ENCODE peak calls at places on chromosomes 13 and 19, in four cellular contexts. One of them, this sample, is unnamed.

GRCh38 chr13:98581971-98582702 is 5.2 kb upstream of the STK24 start:
- DNase-seq in K562: no peak
- DNase-seq in GM12878: no peak
- DNase-seq in HepG2: no peak
- DNase-seq in this sample: no peak

GRCh38 chr19:17496337-17496997 is 15.0 kb upstream of the PGLS start:
- DNase-seq in K562: peak
- DNase-seq in GM12878: peak
- DNase-seq in HepG2: peak
- DNase-seq in this sample: peak

GRCh38 chr19:1453525-1454371 is 3.8 kb downstream of the APC2 start:
- DNase-seq in K562: no peak
- DNase-seq in GM12878: no peak
- DNase-seq in HepG2: no peak
- DNase-seq in this sample: no peak

GRCh38 chr13:27997904-27998522 is 9.5 kb upstream of the URAD start:
- DNase-seq in K562: peak
- DNase-seq in GM12878: no peak
- DNase-seq in HepG2: peak
- DNase-seq in this sample: peak

GRCh38 chr19:45569619-45570421 is 14.8 kb downstream of the OPA3 start:
- DNase-seq in K562: peak
- DNase-seq in GM12878: no peak
- DNase-seq in HepG2: peak
- DNase-seq in this sample: peak

GRCh38 chr19:33388231-33388816 is 14.8 kb downstream of the CEBPG start:
- DNase-seq in K562: no peak
- DNase-seq in GM12878: no peak
- DNase-seq in HepG2: no peak
- DNase-seq in this sample: no peak

GRCh38 chr13:90738881-90739280 is 608.6 kb upstream of the MIR17HG start:
- DNase-seq in K562: no peak
- DNase-seq in GM12878: no peak
- DNase-seq in HepG2: no peak
- DNase-seq in this sample: no peak

GRCh38 chr13:101218484-101218883 is 197.8 kb downstream of the NALCN start:
- DNase-seq in K562: no peak
- DNase-seq in GM12878: no peak
- DNase-seq in HepG2: no peak
- DNase-seq in this sample: no peak

GRCh38 chr13:94764576-94765321 is 52.4 kb upstream of the SOX21 start:
- DNase-seq in K562: no peak
- DNase-seq in GM12878: no peak
- DNase-seq in HepG2: no peak
- DNase-seq in this sample: no peak

GRCh38 chr13:55615080-55615479 is 1525.6 kb upstream of the PRR20A start:
- DNase-seq in K562: no peak
- DNase-seq in GM12878: no peak
- DNase-seq in HepG2: no peak
- DNase-seq in this sample: no peak

GRCh38 chr19:6340493-6341201 is 7.2 kb upstream of the ACER1 start:
- DNase-seq in K562: peak
- DNase-seq in GM12878: no peak
- DNase-seq in HepG2: no peak
- DNase-seq in this sample: no peak

GRCh38 chr19:55546822-55547614 is 1.7 kb upstream of the SBK3 start:
- DNase-seq in K562: peak
- DNase-seq in GM12878: no peak
- DNase-seq in HepG2: peak
- DNase-seq in this sample: peak

GRCh38 chr13:27524981-27525975 is 74.9 kb upstream of the MTIF3 start:
- DNase-seq in K562: no peak
- DNase-seq in GM12878: no peak
- DNase-seq in HepG2: no peak
- DNase-seq in this sample: no peak

GRCh38 chr19:52941941-52942370 is 18.7 kb upstream of the ZNF888 start:
- DNase-seq in K562: peak
- DNase-seq in GM12878: no peak
- DNase-seq in HepG2: no peak
- DNase-seq in this sample: peak

GRCh38 chr13:94323746-94324408 is 155.6 kb downstream of the DCT start:
- DNase-seq in K562: no peak
- DNase-seq in GM12878: no peak
- DNase-seq in HepG2: no peak
- DNase-seq in this sample: no peak

GRCh38 chr13:71240906-71241305 is 626.1 kb downstream of the DACH1 start:
- DNase-seq in K562: no peak
- DNase-seq in GM12878: no peak
- DNase-seq in HepG2: no peak
- DNase-seq in this sample: peak

GRCh38 chr13:99663185-99663825 is 162.0 kb downstream of the TM9SF2 start:
- DNase-seq in K562: no peak
- DNase-seq in GM12878: no peak
- DNase-seq in HepG2: no peak
- DNase-seq in this sample: no peak

GRCh38 chr19:51784109-51784785 is 10.7 kb upstream of the FPR3 start:
- DNase-seq in K562: no peak
- DNase-seq in GM12878: no peak
- DNase-seq in HepG2: no peak
- DNase-seq in this sample: no peak

GRCh38 chr19:37505958-37506386 is 767 bp upstream of the ZNF793 start:
- DNase-seq in K562: no peak
- DNase-seq in GM12878: no peak
- DNase-seq in HepG2: no peak
- DNase-seq in this sample: no peak

GRCh38 chr13:31367410-31367809 is 167.6 kb downstream of the B3GLCT start:
- DNase-seq in K562: no peak
- DNase-seq in GM12878: no peak
- DNase-seq in HepG2: no peak
- DNase-seq in this sample: no peak

GRCh38 chr19:55258476-55258827 is 365 bp downstream of the PPP6R1 start:
- DNase-seq in K562: peak
- DNase-seq in GM12878: no peak
- DNase-seq in HepG2: no peak
- DNase-seq in this sample: peak

GRCh38 chr19:401836-402535 is 7.0 kb downstream of the C2CD4C start:
- DNase-seq in K562: no peak
- DNase-seq in GM12878: no peak
- DNase-seq in HepG2: no peak
- DNase-seq in this sample: no peak

GRCh38 chr19:37928527-37929286 is 21.7 kb downstream of the SIPA1L3 start:
- DNase-seq in K562: no peak
- DNase-seq in GM12878: peak
- DNase-seq in HepG2: no peak
- DNase-seq in this sample: no peak

GRCh38 chr13:101327844-101328243 is 88.5 kb downstream of the NALCN start:
- DNase-seq in K562: no peak
- DNase-seq in GM12878: no peak
- DNase-seq in HepG2: no peak
- DNase-seq in this sample: no peak

GRCh38 chr19:31110331-31110730 is 238.9 kb downstream of the TSHZ3 start:
- DNase-seq in K562: peak
- DNase-seq in GM12878: no peak
- DNase-seq in HepG2: no peak
- DNase-seq in this sample: no peak

GRCh38 chr19:39845621-39846175 is 481 bp downstream of the FBL start:
- DNase-seq in K562: peak
- DNase-seq in GM12878: no peak
- DNase-seq in HepG2: no peak
- DNase-seq in this sample: peak

GRCh38 chr19:38183227-38183914 is 40.7 kb downstream of the DPF1 start:
- DNase-seq in K562: peak
- DNase-seq in GM12878: no peak
- DNase-seq in HepG2: no peak
- DNase-seq in this sample: no peak

GRCh38 chr13:67048793-67049150 is 181.4 kb downstream of the PCDH9 start:
- DNase-seq in K562: no peak
- DNase-seq in GM12878: no peak
- DNase-seq in HepG2: no peak
- DNase-seq in this sample: no peak

GRCh38 chr13:67049744-67050143 is 180.4 kb downstream of the PCDH9 start:
- DNase-seq in K562: no peak
- DNase-seq in GM12878: no peak
- DNase-seq in HepG2: no peak
- DNase-seq in this sample: no peak

GRCh38 chr13:67048084-67048792 is 181.9 kb downstream of the PCDH9 start:
- DNase-seq in K562: peak
- DNase-seq in GM12878: no peak
- DNase-seq in HepG2: no peak
- DNase-seq in this sample: peak

DNA sequence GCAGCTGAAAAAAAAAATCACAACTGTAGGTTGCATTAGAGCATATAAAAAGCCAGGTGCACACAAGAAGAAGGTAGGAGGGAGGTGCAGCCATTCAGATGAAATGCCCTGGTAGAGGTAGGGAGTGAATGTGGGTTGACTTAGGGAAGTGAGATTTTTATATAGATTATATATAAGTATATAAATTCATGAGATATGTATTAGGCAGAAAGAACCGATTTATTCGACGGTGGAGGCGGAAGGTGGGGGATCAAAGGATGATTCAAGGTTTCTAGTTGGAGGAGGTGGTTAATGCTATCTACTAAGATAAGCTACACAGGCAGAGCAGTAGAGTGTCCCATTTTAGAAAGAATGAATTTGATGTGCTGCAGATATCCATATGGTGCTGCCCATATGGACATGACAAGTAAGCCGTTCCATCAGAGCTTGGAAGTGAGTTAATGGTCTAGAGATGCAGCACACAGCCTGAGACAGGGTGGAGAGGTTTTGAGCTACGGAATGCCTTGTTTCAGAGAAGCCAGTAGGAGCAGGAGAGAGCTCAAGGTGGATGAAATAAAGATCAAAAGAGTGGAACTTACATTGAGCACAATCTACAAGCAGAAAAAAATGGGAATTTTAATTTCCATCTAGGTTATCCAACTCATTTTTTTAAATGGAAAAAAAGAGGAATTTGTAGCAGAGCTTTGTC is 177.4 kb downstream of the PCDH9 start:
- DNase-seq in K562: no peak
- DNase-seq in GM12878: no peak
- DNase-seq in HepG2: no peak
- DNase-seq in this sample: no peak
- TF ChIP-seq FOXK2 in K562: no peak
- TF ChIP-seq FOXK2 in GM12878: no peak
- TF ChIP-seq FOXK2 in HepG2: no peak
- TF ChIP-seq FOXK2 in this sample: no peak

GRCh38 chr19:18940791-18941627 is at the start of gene HOMER3:
- DNase-seq in K562: peak
- DNase-seq in GM12878: no peak
- DNase-seq in HepG2: no peak
- DNase-seq in this sample: peak
- TF ChIP-seq FOXM1 in K562: no peak
- TF ChIP-seq FOXM1 in GM12878: no peak
- TF ChIP-seq FOXM1 in HepG2: no peak
- TF ChIP-seq FOXM1 in this sample: no peak

GRCh38 chr13:47611664-47612288 is 389.3 kb downstream of the SUCLA2 start:
- DNase-seq in K562: no peak
- DNase-seq in GM12878: no peak
- DNase-seq in HepG2: no peak
- DNase-seq in this sample: no peak
- TF ChIP-seq FOXK2 in K562: no peak
- TF ChIP-seq FOXK2 in GM12878: no peak
- TF ChIP-seq FOXK2 in HepG2: no peak
- TF ChIP-seq FOXK2 in this sample: no peak

GRCh38 chr13:107600986-107601385 is 614.4 kb downstream of the LIG4 start:
- DNase-seq in K562: no peak
- DNase-seq in GM12878: no peak
- DNase-seq in HepG2: no peak
- DNase-seq in this sample: no peak
- TF ChIP-seq FOXM1 in K562: no peak
- TF ChIP-seq FOXM1 in GM12878: no peak
- TF ChIP-seq FOXM1 in HepG2: no peak
- TF ChIP-seq FOXM1 in this sample: no peak

DNA sequence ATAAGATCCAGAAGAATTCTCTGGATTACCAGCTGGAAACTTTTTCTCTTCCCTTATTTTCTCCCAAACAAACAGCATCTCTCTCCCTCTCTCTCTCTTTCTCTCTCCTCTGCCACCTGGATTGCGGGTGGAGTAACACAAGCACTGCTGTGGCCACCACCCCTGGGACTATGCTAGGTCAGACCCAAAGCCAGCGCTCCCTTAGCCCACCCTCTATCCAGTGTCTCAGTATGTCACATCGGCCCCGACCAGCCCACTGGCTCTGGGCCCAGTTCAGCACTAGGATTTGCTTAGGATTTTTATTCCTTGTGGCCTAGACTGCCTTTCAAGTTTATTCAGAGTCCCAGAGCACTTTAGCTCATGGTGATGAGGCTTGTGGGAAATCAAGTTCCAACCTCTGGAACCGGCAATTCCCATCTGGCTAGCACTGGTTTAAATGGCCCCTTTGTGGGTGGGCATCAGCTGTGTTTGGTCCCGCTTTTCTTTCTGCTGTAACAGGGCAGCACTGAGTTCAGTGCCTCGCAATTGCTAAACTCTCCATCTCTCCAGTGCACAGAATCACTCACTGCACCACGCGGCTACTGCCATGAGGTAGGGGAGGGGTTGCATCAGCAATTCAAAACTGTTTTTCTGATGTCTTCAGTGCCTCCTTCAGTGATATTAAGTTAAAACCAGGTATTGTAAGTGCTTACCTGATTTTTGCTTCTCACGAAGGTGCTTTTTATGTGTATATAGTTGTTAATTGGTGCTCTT is 1623.1 kb downstream of the SLITRK5 start:
- DNase-seq in K562: no peak
- DNase-seq in GM12878: no peak
- DNase-seq in HepG2: no peak
- DNase-seq in this sample: no peak
- TF ChIP-seq FOXK2 in K562: no peak
- TF ChIP-seq FOXK2 in GM12878: no peak
- TF ChIP-seq FOXK2 in HepG2: no peak
- TF ChIP-seq FOXK2 in this sample: no peak

DNA sequence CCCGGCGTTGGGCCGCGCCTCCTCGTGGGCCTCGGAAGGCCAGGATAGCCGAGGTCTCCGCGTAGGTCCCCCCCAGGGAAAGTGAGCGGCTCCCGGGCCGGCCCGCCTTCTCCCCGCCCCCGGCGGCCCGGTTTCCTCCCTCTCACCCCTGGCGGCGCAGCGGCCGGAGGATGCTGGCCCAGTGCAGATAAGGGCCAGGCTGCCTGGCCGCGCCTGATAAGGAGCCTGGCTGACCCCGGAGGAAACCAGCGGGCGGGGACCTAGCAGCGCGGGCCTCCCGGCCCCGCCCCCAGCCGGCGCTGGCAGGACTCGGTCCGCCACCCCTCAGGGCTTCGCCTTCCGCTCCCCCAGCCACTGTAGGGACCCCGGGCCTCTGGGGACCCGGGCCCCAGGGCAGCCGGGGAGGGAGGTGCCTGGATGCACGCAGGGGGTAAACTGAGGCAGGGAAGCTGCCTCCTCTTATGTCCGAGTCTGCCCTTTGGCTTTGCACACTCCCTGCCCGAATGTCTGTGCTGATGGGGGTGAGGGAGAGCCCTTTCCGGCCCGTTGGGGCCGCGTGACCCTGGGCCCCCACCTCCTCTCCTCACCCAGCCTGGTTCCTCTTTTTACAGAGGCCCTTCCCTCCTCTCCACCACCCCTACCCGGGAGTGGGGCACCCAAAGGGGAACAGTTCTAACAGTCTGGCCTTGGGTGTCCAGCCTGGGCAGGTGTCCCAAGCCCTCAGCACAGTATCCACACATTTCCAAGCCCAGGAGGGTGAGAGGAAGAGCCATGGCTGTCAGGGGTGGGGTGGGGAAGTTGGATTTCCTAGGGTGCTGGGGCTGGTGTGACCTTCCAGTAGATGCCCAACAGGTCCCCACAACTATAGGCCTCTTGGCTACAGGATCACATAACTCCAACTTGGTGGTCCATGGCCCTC is at the start of gene LYL1:
- DNase-seq in K562: peak
- DNase-seq in GM12878: no peak
- DNase-seq in HepG2: peak
- DNase-seq in this sample: no peak
- TF ChIP-seq FOXM1 in K562: peak
- TF ChIP-seq FOXM1 in GM12878: no peak
- TF ChIP-seq FOXM1 in HepG2: no peak
- TF ChIP-seq FOXM1 in this sample: no peak